ENCODE peak calls at places on chromosomes 12 and 14, in five cellular contexts. S is CD8-positive, alpha-beta T cell; X is activated T-helper 1 cell treated with anti-CD3 and anti-CD28 coated beads, Interleukin-12 subunit alpha, Interleukin-12 subunit beta, Interleukin-2, Interleukin-4 antibody, amounts not matched to agents 30 ng/mL and 10 ng/mL and 1 ng/mL, durations not matched to agents 14 hours and 24 hours and 36 hours; J is PC-3; T is cardiac fibroblast. P is an unnamed sample.

GRCh38 chr12:132323171-132324010 is 6.0 kb downstream of the GALNT9 start:
- DNase-seq in S (no peak), J (no peak), X (no peak), T (no peak), P (no peak)

GRCh38 chr12:50598321-50598862 is 93.6 kb downstream of the DIP2B start:
- DNase-seq in S (no peak), J (no peak), X (no peak), T (peak; percentile 70), P (peak; percentile 22)

GRCh38 chr12:70983692-70984091 is 63.2 kb upstream of the PTPRR start:
- DNase-seq in S (no peak), J (no peak), X (no peak), T (peak; percentile 11), P (no peak)

GRCh38 chr12:59803735-59804134 is 207.9 kb downstream of the SLC16A7 start:
- DNase-seq in S (no peak), J (peak; percentile 13), X (no peak), T (peak; percentile 7), P (peak; percentile 12)

GRCh38 chr12:10701226-10701681 is 21.9 kb downstream of the YBX3 start:
- DNase-seq in X (no peak), S (no peak), T (no peak), J (no peak), P (no peak)

GRCh38 chr12:48925218-48925871 is at the start of gene FKBP11:
- DNase-seq in J (no peak), S (peak; percentile 90), X (peak; percentile 54), T (peak; percentile 62), P (peak; percentile 37)

GRCh38 chr12:11907625-11908024 is 163.1 kb upstream of the BCL2L14 start:
- DNase-seq in T (no peak), X (no peak), J (no peak), S (no peak), P (no peak)

GRCh38 chr14:36069535-36069900 is 107.0 kb downstream of the PTCSC3 start:
- DNase-seq in T (peak; percentile 27), X (no peak), S (no peak), J (peak; percentile 70), P (peak; percentile 39)

GRCh38 chr12:80293759-80294158 is 150.3 kb upstream of the PTPRQ start:
- DNase-seq in S (no peak), J (no peak), T (no peak), X (no peak), P (no peak)

GRCh38 chr12:49933793-49934192 is 16.7 kb upstream of the AQP2 start:
- DNase-seq in T (peak; percentile 46), J (peak; percentile 12), X (no peak), S (no peak), P (peak; percentile 59)

GRCh38 chr14:30875788-30876053 is 1.4 kb downstream of the COCH start:
- DNase-seq in J (no peak), S (no peak), X (no peak), T (no peak), P (no peak)